ENCODE peak calls at places on chromosome 4, in nine cellular contexts. P is activated naive CD8-positive, alpha-beta T cell treated with anti-CD3 and anti-CD28 coated beads for 36 hours; A is GM10248; V is NCI-H2171 treated with DMSO at 0.1 percent for 48 hours; C is stimulated activated effector memory CD8-positive, alpha-beta T cell treated with anti-CD3 and anti-CD28 coated beads, Interleukin-12 subunit alpha, Interleukin-12 subunit beta, amount 100 ng/mL, for 72 hours; D is effector CD4-positive, alpha-beta T cell; G is COR-L47; F is EH; H is WTC11. O is an unnamed sample.

GRCh38 chr4:181823183-181823582 is 420.0 kb upstream of the TENM3 start:
- DNase-seq in V (no peak), D (no peak), A (no peak), C (no peak), G (no peak), F (no peak), H (no peak), P (no peak), O (no peak)

GRCh38 chr4:56742080-56742871 is 61.2 kb upstream of the HOPX start:
- DNase-seq in G (no peak), P (no peak), V (no peak), H (no peak), C (no peak), D (no peak), F (peak), A (no peak), O (no peak)

GRCh38 chr4:184450743-184451142 is 23.6 kb downstream of the IRF2 start:
- DNase-seq in G (no peak), H (no peak), P (no peak), V (no peak), C (no peak), A (no peak), F (no peak), D (no peak), O (no peak)

GRCh38 chr4:143025111-143025704 is 159.5 kb upstream of the USP38 start:
- DNase-seq in A (no peak), F (peak), G (no peak), V (no peak), H (peak), P (no peak), D (no peak), C (no peak), O (no peak)

GRCh38 chr4:160299177-160299576 is 1196.3 kb downstream of the RAPGEF2 start:
- DNase-seq in G (peak), P (no peak), D (no peak), F (no peak), A (no peak), V (no peak), C (no peak), H (no peak), O (no peak)

GRCh38 chr4:2141022-2141761 is 82.1 kb downstream of the NAT8L start:
- DNase-seq in P (no peak), H (no peak), F (no peak), D (no peak), C (no peak), A (no peak), G (no peak), V (no peak), O (no peak)

GRCh38 chr4:57023104-57023503 is 44.4 kb downstream of the POLR2B start:
- DNase-seq in A (no peak), C (no peak), D (no peak), P (no peak), F (peak), G (no peak), V (no peak), H (no peak), O (no peak)

GRCh38 chr4:185712350-185713024 is 99.5 kb downstream of the SORBS2 start:
- DNase-seq in F (no peak), H (no peak), V (no peak), G (no peak), D (no peak), A (no peak), C (no peak), P (no peak), O (no peak)

GRCh38 chr4:98657531-98658286 is 702 bp downstream of the TSPAN5 start:
- DNase-seq in A (peak), V (peak), H (peak), G (peak), F (peak), P (peak), C (peak), D (no peak), O (peak)

GRCh38 chr4:188162698-188163097 is 23.5 kb downstream of the TRIML1 start:
- DNase-seq in P (no peak), G (no peak), A (no peak), D (no peak), H (no peak), C (no peak), F (no peak), V (no peak), O (no peak)

GRCh38 chr4:8048856-8049686 is 109.4 kb upstream of the AFAP1 start:
- DNase-seq in D (no peak), V (no peak), G (peak), F (no peak), H (peak), P (no peak), A (no peak), C (no peak), O (no peak)

GRCh38 chr4:47562297-47562696 is 77.2 kb downstream of the ATP10D start:
- DNase-seq in D (no peak), G (no peak), P (no peak), C (no peak), A (no peak), F (peak), V (no peak), H (no peak), O (no peak)

GRCh38 chr4:182807841-182808548 is 109.2 kb downstream of the DCTD start:
- DNase-seq in D (no peak), A (no peak), P (no peak), G (no peak), F (no peak), C (no peak), H (peak), V (no peak), O (no peak)

GRCh38 chr4:38605794-38606586 is 58.0 kb upstream of the KLF3 start:
- DNase-seq in D (no peak), F (no peak), G (no peak), H (no peak), P (no peak), V (no peak), A (no peak), C (no peak), O (no peak)

GRCh38 chr4:1230971-1231636 is 17.8 kb downstream of the CTBP1 start:
- DNase-seq in V (no peak), A (no peak), F (no peak), C (no peak), H (no peak), P (no peak), G (no peak), D (no peak), O (no peak)

GRCh38 chr4:144862221-144862620 is 216.3 kb downstream of the HHIP start:
- DNase-seq in H (no peak), A (no peak), P (no peak), F (no peak), D (no peak), G (no peak), C (no peak), V (no peak), O (no peak)

GRCh38 chr4:4289055-4289454 is 899 bp downstream of the LYAR start:
- DNase-seq in H (no peak), P (no peak), D (no peak), F (no peak), G (no peak), A (no peak), C (no peak), V (no peak), O (no peak)

GRCh38 chr4:107183155-107183774 is 147.2 kb upstream of the DKK2 start:
- DNase-seq in V (peak), H (peak), P (no peak), D (no peak), C (no peak), A (peak), G (peak), F (peak), O (peak)

GRCh38 chr4:153517159-153517558 is 51.0 kb downstream of the TMEM131L start:
- DNase-seq in F (no peak), D (no peak), G (no peak), A (no peak), H (no peak), V (no peak), P (no peak), C (no peak), O (no peak)

GRCh38 chr4:165666836-165667235 is 206.2 kb upstream of the TLL1 start:
- DNase-seq in D (no peak), G (no peak), H (no peak), F (no peak), P (no peak), C (no peak), V (no peak), A (no peak), O (no peak)

GRCh38 chr4:138957302-138957701 is 58.3 kb upstream of the NOCT start:
- DNase-seq in D (no peak), V (no peak), G (no peak), F (no peak), P (no peak), H (no peak), C (no peak), A (no peak), O (no peak)

GRCh38 chr4:133270021-133270570 is 121.0 kb downstream of the PCDH10 start:
- DNase-seq in H (no peak), G (no peak), C (no peak), F (peak), A (no peak), V (no peak), D (no peak), P (no peak), O (no peak)

GRCh38 chr4:176660561-176660960 is 132.2 kb downstream of the VEGFC start:
- DNase-seq in F (peak), V (no peak), A (no peak), P (no peak), G (no peak), C (no peak), H (peak), D (no peak), O (no peak)

GRCh38 chr4:142719854-142720541 is 126.1 kb downstream of the INPP4B start:
- DNase-seq in D (no peak), G (peak), C (no peak), H (no peak), P (no peak), F (peak), A (peak), V (peak), O (peak)

GRCh38 chr4:73573794-73574528 is 46.3 kb downstream of the RASSF6 start:
- DNase-seq in G (peak), C (no peak), H (peak), A (peak), F (peak), P (peak), D (no peak), V (peak), O (peak)

GRCh38 chr4:169272265-169272886 is 1.6 kb upstream of the SH3RF1 start:
- DNase-seq in A (peak), G (no peak), P (no peak), F (peak), V (no peak), C (no peak), H (no peak), D (no peak), O (peak)

GRCh38 chr4:173038192-173038896 is 130.3 kb upstream of the GALNT7 start:
- DNase-seq in C (no peak), G (no peak), V (no peak), H (no peak), P (no peak), A (no peak), F (no peak), D (no peak), O (no peak)

GRCh38 chr4:123997116-123997515 is 600.5 kb downstream of the SPRY1 start:
- DNase-seq in G (peak), H (no peak), C (no peak), V (no peak), A (no peak), D (no peak), F (peak), P (no peak), O (no peak)

GRCh38 chr4:40514409-40515025 is 115.1 kb downstream of the RBM47 start:
- DNase-seq in F (no peak), D (no peak), P (no peak), A (no peak), C (no peak), G (no peak), V (no peak), H (no peak), O (no peak)

GRCh38 chr4:126758493-126758892 is 874.3 kb upstream of the INTU start:
- DNase-seq in C (no peak), F (no peak), V (no peak), G (no peak), D (no peak), P (no peak), H (no peak), A (no peak), O (no peak)

GRCh38 chr4:85430226-85430625 is 44.7 kb upstream of the ARHGAP24 start:
- DNase-seq in A (no peak), V (no peak), G (no peak), C (no peak), F (no peak), D (no peak), P (no peak), H (no peak), O (no peak)

GRCh38 chr4:158302076-158302866 is 92.0 kb downstream of the TMEM144 start:
- DNase-seq in D (no peak), A (no peak), P (no peak), C (no peak), H (no peak), V (no peak), G (no peak), F (peak), O (no peak)

GRCh38 chr4:173057906-173058305 is 110.7 kb upstream of the GALNT7 start:
- DNase-seq in A (no peak), F (peak), G (peak), C (no peak), H (no peak), P (no peak), V (no peak), D (no peak), O (no peak)

GRCh38 chr4:137961051-137961438 is 281.1 kb downstream of the SLC7A11 start:
- DNase-seq in A (no peak), D (no peak), V (no peak), H (no peak), G (no peak), F (peak), P (no peak), C (no peak), O (no peak)

GRCh38 chr4:76523593-76523992 is 88.6 kb downstream of the SHROOM3 start:
- DNase-seq in H (no peak), D (no peak), G (no peak), A (no peak), P (no peak), F (no peak), V (no peak), C (no peak), O (no peak)

GRCh38 chr4:52833941-52834525 is 28.1 kb upstream of the RASL11B start:
- DNase-seq in D (no peak), G (no peak), V (no peak), P (no peak), A (no peak), C (no peak), F (peak), H (no peak), O (no peak)

GRCh38 chr4:163063891-163064290 is 102.8 kb downstream of the NAF1 start:
- DNase-seq in V (no peak), H (no peak), D (no peak), A (no peak), F (peak), G (no peak), P (no peak), C (no peak), O (no peak)

GRCh38 chr4:30380404-30380998 is 339.7 kb upstream of the PCDH7 start:
- DNase-seq in D (no peak), G (peak), V (peak), P (peak), C (no peak), H (peak), F (peak), A (peak), O (peak)

GRCh38 chr4:90120815-90121214 is 6.4 kb upstream of the CCSER1 start:
- DNase-seq in C (no peak), P (no peak), A (no peak), H (no peak), V (no peak), D (no peak), G (no peak), F (no peak), O (no peak)

O was measured in GM20000.